ENCODE peak calls at places on chromosomes 5 and 9, in six cellular contexts. W is heart left ventricle, I is PC-3, N is GM23338, Y is mesothelial cell of epicardium, D is hepatocyte. H is an unnamed sample.

GRCh38 chr9:109846781-109847180 is 66.8 kb downstream of the PALM2AKAP2 start:
- DNase-seq in W (no peak), I (no peak), N (no peak), Y (no peak), D (no peak), H (no peak)

GRCh38 chr9:136093995-136094881 is 851 bp downstream of the NACC2 start:
- DNase-seq in W (peak), I (peak), N (no peak), Y (no peak), D (peak), H (no peak)

GRCh38 chr5:13921573-13921972 is 22.9 kb downstream of the DNAH5 start:
- DNase-seq in W (no peak), I (no peak), N (no peak), Y (no peak), D (no peak), H (no peak)

GRCh38 chr5:2895876-2896275 is 144.4 kb upstream of the IRX2 start:
- DNase-seq in W (no peak), I (no peak), N (no peak), Y (no peak), D (no peak), H (no peak)

GRCh38 chr5:95533761-95534160 is 21.0 kb downstream of the SKIC3 start:
- DNase-seq in W (no peak), I (no peak), N (no peak), Y (no peak), D (no peak), H (no peak)

GRCh38 chr5:110342683-110343082 is 383.8 kb downstream of the TMEM232 start:
- DNase-seq in W (no peak), I (no peak), N (no peak), Y (no peak), D (no peak), H (no peak)

GRCh38 chr5:127645300-127645726 is 3.6 kb upstream of the CTXN3 start:
- DNase-seq in W (no peak), I (no peak), N (no peak), Y (no peak), D (no peak), H (no peak)

GRCh38 chr9:93065321-93065720 is 6.8 kb downstream of the SUSD3 start:
- DNase-seq in W (no peak), I (no peak), N (no peak), Y (no peak), D (no peak), H (no peak)

GRCh38 chr5:27652505-27652904 is 614.1 kb upstream of the CDH9 start:
- DNase-seq in W (no peak), I (peak), N (peak), Y (no peak), D (no peak), H (no peak)

GRCh38 chr5:88145603-88146467 is 122.8 kb downstream of the TMEM161B start:
- DNase-seq in W (no peak), I (no peak), N (peak), Y (no peak), D (peak), H (no peak)

GRCh38 chr5:33733225-33733624 is 158.6 kb downstream of the ADAMTS12 start:
- DNase-seq in W (no peak), I (no peak), N (no peak), Y (no peak), D (no peak), H (no peak)

GRCh38 chr5:172452398-172453205 is 1.7 kb downstream of the SH3PXD2B start:
- DNase-seq in W (no peak), I (peak), N (no peak), Y (no peak), D (peak), H (no peak)

GRCh38 chr5:172454355-172455086 is at the start of gene SH3PXD2B:
- DNase-seq in W (peak), I (peak), N (peak), Y (peak), D (peak), H (peak)

GRCh38 chr5:172451771-172452197 is 2.5 kb downstream of the SH3PXD2B start:
- DNase-seq in W (no peak), I (peak), N (peak), Y (no peak), D (peak), H (no peak)

GRCh38 chr5:172453986-172454354 is 355 bp downstream of the SH3PXD2B start:
- DNase-seq in W (no peak), I (no peak), N (peak), Y (peak), D (peak), H (no peak)

DNA sequence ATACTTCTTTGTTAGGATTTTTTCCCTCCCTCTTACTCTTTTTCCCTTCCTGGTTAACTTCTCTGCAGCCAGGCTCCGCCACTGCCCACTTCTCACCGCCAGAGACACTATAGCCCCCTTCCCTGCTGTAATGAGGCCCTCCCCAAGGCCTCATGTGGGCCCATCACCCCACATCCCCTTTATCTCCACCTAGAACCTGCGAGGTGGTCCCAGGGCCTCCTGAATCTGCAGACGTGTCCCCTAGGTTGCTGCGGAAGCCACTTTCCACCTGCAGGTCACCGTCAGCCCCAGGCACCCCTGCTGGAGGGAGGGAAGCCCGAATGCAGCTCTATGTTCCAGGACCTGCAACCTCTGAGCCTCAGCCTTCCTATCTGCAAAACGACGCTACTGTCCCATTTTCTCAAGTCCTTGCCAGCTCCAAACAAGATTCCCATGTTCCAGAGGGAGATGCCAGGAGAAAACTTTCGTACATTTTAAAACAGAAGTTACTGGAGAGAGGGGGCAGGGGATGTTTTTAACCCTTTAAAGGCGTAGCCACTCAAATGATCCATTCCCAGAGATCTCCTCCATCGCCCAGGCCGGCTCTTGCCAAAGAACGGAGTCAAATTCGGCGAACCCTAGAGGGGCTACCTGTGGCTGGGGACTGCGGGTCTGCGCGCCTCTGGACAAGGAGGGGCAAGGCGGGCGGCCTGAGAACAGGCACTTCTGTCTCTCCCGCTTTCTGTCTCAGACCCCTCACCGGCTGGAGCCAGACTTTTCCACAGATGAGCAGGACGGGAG is 929 bp downstream of the SH3PXD2B start:
- DNase-seq in W (no peak), I (no peak), N (peak), Y (no peak), D (peak), H (no peak)
- TF ChIP-seq CTCF in W (peak), I (peak), N (peak), Y (peak), D (peak), H (no peak)

DNA sequence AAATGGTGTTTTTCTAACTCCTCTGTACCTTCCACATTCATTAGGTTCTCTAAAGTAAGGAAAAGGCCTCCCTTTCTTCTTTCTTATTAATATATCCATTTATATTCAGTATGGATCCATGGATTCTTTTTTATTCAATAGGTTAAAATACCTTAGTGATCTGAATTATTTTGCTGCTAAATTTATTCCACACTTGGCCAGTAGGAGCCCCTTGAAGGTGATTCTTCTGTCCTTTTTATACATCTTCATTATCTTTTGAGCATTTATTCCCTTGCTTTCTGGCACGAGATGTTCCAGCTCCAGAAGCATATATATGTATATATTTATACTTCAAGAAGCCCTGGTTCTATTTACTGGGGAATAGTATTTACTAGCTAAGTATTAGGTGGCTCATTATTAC is 311.8 kb upstream of the SGCD start:
- DNase-seq in W (no peak), I (no peak), N (peak), Y (no peak), D (no peak), H (no peak)
- TF ChIP-seq CTCF in W (no peak), I (no peak), N (no peak), Y (peak), D (no peak), H (no peak)

GRCh38 chr5:160649304-160649703 is 202.7 kb downstream of the ATP10B start:
- DNase-seq in W (no peak), I (peak), N (peak), Y (no peak), D (peak), H (no peak)
- TF ChIP-seq CTCF in W (no peak), I (peak), N (peak), Y (no peak), D (peak), H (peak)

DNA sequence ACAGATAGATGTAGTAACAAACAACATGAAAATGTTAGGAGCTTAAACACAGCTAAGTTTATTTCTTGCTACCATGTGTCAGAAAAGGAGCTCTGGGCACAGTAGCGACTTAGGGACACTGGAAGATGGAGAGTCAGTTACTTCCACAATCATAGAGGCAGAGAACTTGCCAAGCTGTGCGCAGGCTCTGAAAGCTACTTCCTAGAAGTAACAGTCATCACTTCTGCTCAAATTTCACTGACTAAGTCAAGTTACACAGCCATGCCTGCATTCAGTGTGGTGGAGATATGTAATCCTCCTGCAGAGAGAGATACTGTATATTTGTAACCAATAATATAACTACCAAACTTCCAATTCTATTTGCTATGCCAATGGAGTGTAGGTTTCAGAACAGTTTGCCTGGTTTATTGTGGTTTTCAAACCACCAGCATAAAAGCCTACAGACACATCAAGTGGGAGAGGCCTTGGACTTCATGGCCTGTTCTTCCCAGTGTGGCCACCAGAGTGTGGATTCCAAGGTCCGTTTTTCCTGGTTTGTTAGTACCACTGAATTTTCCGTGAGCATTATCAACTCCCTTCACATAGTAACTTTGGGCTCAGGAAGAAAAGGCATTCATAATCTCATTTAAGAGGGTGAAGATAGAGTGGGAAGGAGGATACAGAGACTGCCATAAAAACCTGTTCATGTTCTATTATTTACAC is 268.1 kb downstream of the PJA2 start:
- DNase-seq in W (no peak), I (no peak), N (peak), Y (no peak), D (no peak), H (no peak)
- TF ChIP-seq CTCF in W (no peak), I (peak), N (peak), Y (no peak), D (no peak), H (no peak)